ENCODE peak calls at places on chromosomes 1 and 21, in four cellular contexts. Z, T, U and S are unnamed samples.

GRCh38 chr1:90133133-90133532 is 138.2 kb downstream of the ZNF326 start:
- DNase-seq in Z (peak; percentile 24), T (no peak), U (peak; percentile 31), S (no peak)

GRCh38 chr1:221794925-221795324 is 53.0 kb upstream of the DUSP10 start:
- DNase-seq in Z (no peak), T (no peak), U (no peak), S (no peak)

GRCh38 chr1:18950415-18951026 is 6.0 kb downstream of the IFFO2 start:
- DNase-seq in Z (peak; percentile 74), T (peak; percentile 74), U (no peak), S (no peak)

GRCh38 chr1:21775542-21775899 is 7.4 kb downstream of the USP48 start:
- DNase-seq in Z (no peak), T (no peak), U (no peak), S (no peak)

GRCh38 chr21:44914176-44914874 is 6.4 kb downstream of the ITGB2 start:
- DNase-seq in Z (no peak), T (peak; percentile 75), U (no peak), S (no peak)

GRCh38 chr21:46061950-46062349 is 36.0 kb upstream of the COL6A2 start:
- DNase-seq in Z (no peak), T (no peak), U (no peak), S (peak; percentile 80)

GRCh38 chr1:97340951-97341350 is 579.9 kb downstream of the DPYD start:
- DNase-seq in Z (no peak), T (no peak), U (no peak), S (no peak)

GRCh38 chr1:198639581-198640235 is 868 bp downstream of the PTPRC start:
- DNase-seq in Z (no peak), T (no peak), U (no peak), S (no peak)

GRCh38 chr1:223031690-223032601 is 111.1 kb downstream of the TLR5 start:
- DNase-seq in Z (no peak), T (no peak), U (no peak), S (no peak)

GRCh38 chr1:209428241-209428921 is 155.1 kb upstream of the CAMK1G start:
- DNase-seq in Z (peak; percentile 93), T (no peak), U (no peak), S (no peak)

GRCh38 chr1:233843523-233844204 is 60.8 kb upstream of the SLC35F3 start:
- DNase-seq in Z (no peak), T (no peak), U (no peak), S (no peak)

GRCh38 chr21:36861924-36862323 is 104.5 kb downstream of the HLCS start:
- DNase-seq in Z (no peak), T (no peak), U (no peak), S (no peak)

GRCh38 chr21:34336756-34337391 is 26.9 kb upstream of the KCNE2 start:
- DNase-seq in Z (no peak), T (no peak), U (no peak), S (no peak)

GRCh38 chr1:168709896-168710305 is 19.1 kb downstream of the DPT start:
- DNase-seq in Z (no peak), T (no peak), U (peak; percentile 23), S (no peak)

GRCh38 chr1:201591348-201591747 is 52.4 kb downstream of the NAV1 start:
- DNase-seq in Z (no peak), T (no peak), U (no peak), S (no peak)

GRCh38 chr1:2822621-2823145 is 21.2 kb upstream of the TTC34 start:
- DNase-seq in Z (no peak), T (no peak), U (no peak), S (no peak)

GRCh38 chr1:65679773-65680172 is 112.9 kb upstream of the PDE4B start:
- DNase-seq in Z (no peak), T (no peak), U (no peak), S (no peak)

GRCh38 chr1:200959341-200959985 is 64.1 kb downstream of the KIF21B start:
- DNase-seq in Z (no peak), T (no peak), U (no peak), S (no peak)

GRCh38 chr1:159925713-159926066 is 383 bp upstream of the TAGLN2 start:
- DNase-seq in Z (peak; percentile 70), T (no peak), U (no peak), S (no peak)

GRCh38 chr1:184994301-184994700 is 20.0 kb upstream of the NIBAN1 start:
- DNase-seq in Z (no peak), T (no peak), U (no peak), S (no peak)

GRCh38 chr21:38807987-38808386 is 2.3 kb downstream of the ETS2 start:
- DNase-seq in Z (no peak), T (no peak), U (no peak), S (no peak)

GRCh38 chr1:202915146-202915545 is 11.9 kb downstream of the KLHL12 start:
- DNase-seq in Z (no peak), T (no peak), U (no peak), S (no peak)

GRCh38 chr1:151326619-151327222 is 495 bp downstream of the PI4KB start:
- DNase-seq in Z (no peak), T (no peak), U (no peak), S (no peak)

GRCh38 chr1:238606457-238606856 is 715.7 kb upstream of the ZP4 start:
- DNase-seq in Z (no peak), T (no peak), U (no peak), S (no peak)

GRCh38 chr1:53082826-53083225 is 20.8 kb downstream of the PODN start:
- DNase-seq in Z (no peak), T (no peak), U (no peak), S (no peak)

GRCh38 chr1:1764876-1765478 is 13.3 kb downstream of the NADK start:
- DNase-seq in Z (no peak), T (peak; percentile 58), U (no peak), S (no peak)

GRCh38 chr21:26595971-26596370 is 22.9 kb upstream of the CYYR1 start:
- DNase-seq in Z (no peak), T (no peak), U (no peak), S (no peak)

GRCh38 chr1:236089046-236089773 is 24.3 kb upstream of the NID1 start:
- DNase-seq in Z (no peak), T (no peak), U (no peak), S (no peak)

GRCh38 chr1:223230161-223230881 is 87.3 kb upstream of the TLR5 start:
- DNase-seq in Z (no peak), T (no peak), U (peak; percentile 41), S (no peak)

GRCh38 chr1:59013276-59013927 is 229.6 kb upstream of the JUN start:
- DNase-seq in Z (peak; percentile 22), T (peak; percentile 68), U (no peak), S (peak; percentile 87)

GRCh38 chr1:56948403-56949023 is 17.3 kb downstream of the C8B start:
- DNase-seq in Z (no peak), T (no peak), U (no peak), S (no peak)

GRCh38 chr1:220711086-220711809 is 21.1 kb downstream of the C1orf115 start:
- DNase-seq in Z (no peak), T (no peak), U (no peak), S (no peak)

GRCh38 chr21:24868117-24868516 is 739.2 kb downstream of the MRPL39 start:
- DNase-seq in Z (no peak), T (no peak), U (no peak), S (no peak)

GRCh38 chr1:82399093-82399492 is 598.4 kb downstream of the ADGRL2 start:
- DNase-seq in Z (no peak), T (no peak), U (no peak), S (no peak)

GRCh38 chr1:11156441-11156840 is 32.7 kb upstream of the ANGPTL7 start:
- DNase-seq in Z (no peak), T (no peak), U (no peak), S (no peak)

GRCh38 chr1:117615474-117615873 is 9.6 kb downstream of the TENT5C start:
- DNase-seq in Z (no peak), T (no peak), U (no peak), S (no peak)

GRCh38 chr1:226888021-226888420 is 17.6 kb downstream of the PSEN2 start:
- DNase-seq in Z (no peak), T (no peak), U (no peak), S (no peak)
- TF ChIP-seq POLR2A in Z (no peak), T (no peak), U (no peak), S (no peak)

GRCh38 chr1:214471458-214471857 is 79.9 kb downstream of the PTPN14 start:
- DNase-seq in Z (no peak), T (no peak), U (no peak), S (no peak)
- TF ChIP-seq POLR2AphosphoS5 in Z (no peak), T (no peak), U (no peak), S (no peak)

DNA sequence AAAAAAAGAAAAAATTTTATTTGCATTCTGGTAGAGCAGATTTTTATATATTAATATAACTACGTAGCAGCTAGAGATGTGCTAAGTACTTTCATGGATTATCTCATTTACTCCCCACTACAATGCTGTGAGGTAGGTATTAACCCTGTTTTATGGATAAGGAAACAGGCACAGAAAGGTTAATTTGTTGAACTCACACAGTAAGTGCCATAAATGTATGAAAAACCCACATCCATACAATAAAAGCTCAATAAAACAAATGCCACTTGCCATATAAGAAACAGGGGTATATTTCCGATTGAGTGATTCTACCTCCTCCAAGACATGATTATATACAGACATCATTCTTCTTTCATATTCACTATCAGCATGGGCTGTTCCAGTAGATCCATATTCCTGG is 83.1 kb downstream of the INTS7 start:
- DNase-seq in Z (no peak), T (no peak), U (no peak), S (no peak)
- TF ChIP-seq POLR2A in Z (no peak), T (no peak), U (no peak), S (no peak)

GRCh38 chr1:61588736-61589381 is 136.1 kb downstream of the TM2D1 start:
- DNase-seq in Z (no peak), T (no peak), U (peak; percentile 59), S (no peak)
- TF ChIP-seq POLR2AphosphoS5 in Z (no peak), T (no peak), U (no peak), S (no peak)

DNA sequence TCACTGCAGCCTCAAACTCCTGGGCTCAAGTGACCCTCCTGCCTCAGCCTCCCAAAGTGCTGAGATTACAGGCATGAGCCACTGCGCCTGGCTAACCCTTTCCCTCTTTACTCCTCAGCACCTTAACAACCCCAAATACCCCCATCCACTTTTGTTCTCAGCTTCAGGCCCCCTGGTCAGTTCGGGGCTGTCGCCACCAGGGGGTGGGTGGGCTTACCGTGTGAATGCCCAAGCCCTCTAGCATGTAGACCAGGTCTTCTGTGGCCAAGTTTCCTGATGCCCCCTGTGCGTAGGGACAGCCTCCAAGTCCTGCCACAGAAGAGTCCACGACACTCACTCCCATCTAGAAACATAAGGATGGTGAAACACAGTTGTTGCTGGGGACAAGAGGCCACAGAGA is 3.6 kb upstream of the GALE start:
- DNase-seq in Z (no peak), T (peak; percentile 50), U (no peak), S (no peak)
- TF ChIP-seq POLR2A in Z (no peak), T (no peak), U (no peak), S (no peak)

GRCh38 chr1:153642161-153642560 is 8.3 kb downstream of the CHTOP start:
- DNase-seq in Z (no peak), T (no peak), U (no peak), S (no peak)
- TF ChIP-seq POLR2AphosphoS5 in Z (no peak), T (no peak), U (no peak), S (no peak)

GRCh38 chr21:32565856-32566465 is 19.4 kb downstream of the TCP10L start:
- DNase-seq in Z (no peak), T (no peak), U (no peak), S (no peak)

GRCh38 chr21:32572574-32573420 is 12.5 kb downstream of the TCP10L start:
- DNase-seq in Z (peak; percentile 66), T (no peak), U (no peak), S (no peak)

GRCh38 chr21:32566990-32567389 is 18.3 kb downstream of the TCP10L start:
- DNase-seq in Z (no peak), T (no peak), U (no peak), S (no peak)

GRCh38 chr21:32570456-32570855 is 14.9 kb downstream of the TCP10L start:
- DNase-seq in Z (no peak), T (no peak), U (no peak), S (no peak)

GRCh38 chr21:32569261-32570230 is 15.8 kb downstream of the TCP10L start:
- DNase-seq in Z (peak; percentile 69), T (peak; percentile 92), U (peak; percentile 62), S (no peak)
- TF ChIP-seq POLR2A in Z (no peak), T (no peak), U (peak; percentile 46), S (no peak)